ENCODE peak calls at places on chromosomes 16 and 17, in five cellular contexts. One of them, this sample, is unnamed.

GRCh38 chr16:22006636-22007035 is 1.3 kb upstream of the MOSMO start:
- DNase-seq in tibial nerve: no peak
- DNase-seq in thoracic aorta: no peak
- DNase-seq in HFFc6: no peak
- DNase-seq in GM20000: no peak
- DNase-seq in this sample: no peak

GRCh38 chr17:5580367-5580766 is 3.9 kb downstream of the NLRP1 start:
- DNase-seq in thoracic aorta: no peak
- DNase-seq in HFFc6: no peak
- DNase-seq in tibial nerve: no peak
- DNase-seq in GM20000: no peak
- DNase-seq in this sample: no peak

GRCh38 chr17:27602721-27603445 is 28.1 kb upstream of the LGALS9 start:
- DNase-seq in GM20000: peak; percentile 92
- DNase-seq in thoracic aorta: peak; percentile 41
- DNase-seq in tibial nerve: peak; percentile 88
- DNase-seq in HFFc6: peak; percentile 58
- DNase-seq in this sample: peak; percentile 88

GRCh38 chr17:70483624-70484023 is 314.3 kb downstream of the KCNJ2 start:
- DNase-seq in GM20000: no peak
- DNase-seq in thoracic aorta: no peak
- DNase-seq in HFFc6: no peak
- DNase-seq in tibial nerve: no peak
- DNase-seq in this sample: no peak

GRCh38 chr17:43367588-43368242 is 31.1 kb upstream of the ARL4D start:
- DNase-seq in HFFc6: peak; percentile 100
- DNase-seq in GM20000: peak; percentile 60
- DNase-seq in tibial nerve: no peak
- DNase-seq in thoracic aorta: no peak
- DNase-seq in this sample: no peak

GRCh38 chr17:29124931-29125270 is 55.3 kb downstream of the MYO18A start:
- DNase-seq in HFFc6: no peak
- DNase-seq in tibial nerve: no peak
- DNase-seq in GM20000: no peak
- DNase-seq in thoracic aorta: no peak
- DNase-seq in this sample: no peak

GRCh38 chr16:4200781-4201137 is 41.1 kb downstream of the SRL start:
- DNase-seq in HFFc6: peak; percentile 55
- DNase-seq in tibial nerve: no peak
- DNase-seq in GM20000: no peak
- DNase-seq in thoracic aorta: no peak
- DNase-seq in this sample: no peak

GRCh38 chr17:81681672-81682071 is 1.9 kb downstream of the ARL16 start:
- DNase-seq in GM20000: no peak
- DNase-seq in tibial nerve: no peak
- DNase-seq in HFFc6: no peak
- DNase-seq in thoracic aorta: no peak
- DNase-seq in this sample: no peak

GRCh38 chr17:48835971-48836370 is 5.1 kb downstream of the CALCOCO2 start:
- DNase-seq in GM20000: no peak
- DNase-seq in thoracic aorta: no peak
- DNase-seq in tibial nerve: no peak
- DNase-seq in HFFc6: no peak
- DNase-seq in this sample: no peak

GRCh38 chr17:61168506-61168905 is 231.1 kb upstream of the TBX2 start:
- DNase-seq in thoracic aorta: no peak
- DNase-seq in GM20000: no peak
- DNase-seq in tibial nerve: no peak
- DNase-seq in HFFc6: no peak
- DNase-seq in this sample: no peak

GRCh38 chr16:23587726-23588125 is 8.4 kb downstream of the NDUFAB1 start:
- DNase-seq in HFFc6: peak; percentile 92
- DNase-seq in GM20000: no peak
- DNase-seq in thoracic aorta: no peak
- DNase-seq in tibial nerve: no peak
- DNase-seq in this sample: no peak

GRCh38 chr16:4142268-4142667 is 26.0 kb upstream of the ADCY9 start:
- DNase-seq in thoracic aorta: no peak
- DNase-seq in HFFc6: no peak
- DNase-seq in GM20000: no peak
- DNase-seq in tibial nerve: no peak
- DNase-seq in this sample: no peak

GRCh38 chr16:70402916-70403659 is 35.8 kb downstream of the ST3GAL2 start:
- DNase-seq in HFFc6: no peak
- DNase-seq in tibial nerve: no peak
- DNase-seq in thoracic aorta: no peak
- DNase-seq in GM20000: no peak
- DNase-seq in this sample: no peak

GRCh38 chr16:57601801-57602478 is 26.5 kb upstream of the ADGRG1 start:
- DNase-seq in thoracic aorta: no peak
- DNase-seq in GM20000: peak; percentile 63
- DNase-seq in tibial nerve: no peak
- DNase-seq in HFFc6: no peak
- DNase-seq in this sample: no peak

GRCh38 chr17:1486802-1487695 is 5.4 kb downstream of the MYO1C start:
- DNase-seq in GM20000: peak; percentile 86
- DNase-seq in tibial nerve: peak; percentile 73
- DNase-seq in thoracic aorta: peak; percentile 62
- DNase-seq in HFFc6: peak; percentile 52
- DNase-seq in this sample: peak; percentile 84

GRCh38 chr17:44220211-44221071 is 966 bp upstream of the UBTF start:
- DNase-seq in GM20000: peak; percentile 82
- DNase-seq in thoracic aorta: no peak
- DNase-seq in HFFc6: no peak
- DNase-seq in tibial nerve: no peak
- DNase-seq in this sample: peak; percentile 35

GRCh38 chr16:24986512-24987303 is 28.5 kb downstream of the ARHGAP17 start:
- DNase-seq in HFFc6: peak; percentile 85
- DNase-seq in GM20000: no peak
- DNase-seq in thoracic aorta: no peak
- DNase-seq in tibial nerve: peak; percentile 54
- DNase-seq in this sample: no peak

GRCh38 chr17:48720263-48721008 is 1.9 kb downstream of the PRAC1 start:
- DNase-seq in tibial nerve: no peak
- DNase-seq in HFFc6: no peak
- DNase-seq in GM20000: no peak
- DNase-seq in thoracic aorta: no peak
- DNase-seq in this sample: no peak

GRCh38 chr17:36643086-36643685 is 41.8 kb downstream of the MRM1 start:
- DNase-seq in GM20000: no peak
- DNase-seq in tibial nerve: no peak
- DNase-seq in thoracic aorta: no peak
- DNase-seq in HFFc6: no peak
- DNase-seq in this sample: no peak

GRCh38 chr16:66472961-66473610 is 46.0 kb downstream of the BEAN1 start:
- DNase-seq in GM20000: no peak
- DNase-seq in HFFc6: no peak
- DNase-seq in tibial nerve: no peak
- DNase-seq in thoracic aorta: no peak
- DNase-seq in this sample: no peak

GRCh38 chr17:64070213-64070612 is 49.8 kb upstream of the ICAM2 start:
- DNase-seq in HFFc6: no peak
- DNase-seq in thoracic aorta: no peak
- DNase-seq in GM20000: no peak
- DNase-seq in tibial nerve: no peak
- DNase-seq in this sample: no peak

GRCh38 chr17:32487460-32488176 is 825 bp downstream of the CDK5R1 start:
- DNase-seq in GM20000: peak; percentile 73
- DNase-seq in thoracic aorta: no peak
- DNase-seq in HFFc6: no peak
- DNase-seq in tibial nerve: no peak
- DNase-seq in this sample: peak; percentile 47

GRCh38 chr16:3609895-3610697 is 1.3 kb downstream of the SLX4 start:
- DNase-seq in thoracic aorta: no peak
- DNase-seq in HFFc6: no peak
- DNase-seq in tibial nerve: no peak
- DNase-seq in GM20000: no peak
- DNase-seq in this sample: no peak

DNA sequence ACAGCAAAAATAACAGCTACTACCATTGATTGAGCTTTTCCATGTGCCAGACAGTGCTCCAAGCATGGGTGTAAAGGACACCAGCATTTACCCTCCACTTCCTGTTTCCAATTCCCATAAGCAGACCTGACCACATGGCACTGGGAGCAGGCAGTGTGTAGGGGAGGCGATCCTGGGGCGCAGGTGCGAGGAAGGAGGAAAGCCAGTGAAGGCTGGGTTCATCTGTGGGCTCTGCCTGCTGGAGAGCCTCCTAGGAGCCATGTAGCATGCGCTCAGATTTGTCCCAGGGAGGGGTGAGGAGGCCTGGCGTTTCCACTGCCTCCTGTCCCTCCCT is 56.7 kb downstream of the SNX20 start:
- DNase-seq in tibial nerve: no peak
- DNase-seq in HFFc6: no peak
- DNase-seq in thoracic aorta: no peak
- DNase-seq in GM20000: no peak
- DNase-seq in this sample: no peak
- TF ChIP-seq CTCF in tibial nerve: no peak
- TF ChIP-seq CTCF in HFFc6: no peak
- TF ChIP-seq CTCF in thoracic aorta: no peak
- TF ChIP-seq CTCF in GM20000: no peak
- TF ChIP-seq CTCF in this sample: no peak

GRCh38 chr17:51435641-51436091 is 175.3 kb downstream of the UTP18 start:
- DNase-seq in HFFc6: no peak
- DNase-seq in GM20000: peak; percentile 25
- DNase-seq in thoracic aorta: no peak
- DNase-seq in tibial nerve: peak; percentile 17
- DNase-seq in this sample: peak; percentile 82
- TF ChIP-seq CTCF in HFFc6: peak; percentile 36
- TF ChIP-seq CTCF in GM20000: peak; percentile 17
- TF ChIP-seq CTCF in thoracic aorta: no peak
- TF ChIP-seq CTCF in tibial nerve: peak; percentile 12
- TF ChIP-seq CTCF in this sample: peak; percentile 68

GRCh38 chr16:88116121-88116900 is 165.1 kb downstream of the BANP start:
- DNase-seq in thoracic aorta: no peak
- DNase-seq in GM20000: no peak
- DNase-seq in tibial nerve: no peak
- DNase-seq in HFFc6: no peak
- DNase-seq in this sample: no peak

GRCh38 chr16:88108762-88109161 is 157.5 kb downstream of the BANP start:
- DNase-seq in HFFc6: no peak
- DNase-seq in tibial nerve: no peak
- DNase-seq in GM20000: no peak
- DNase-seq in thoracic aorta: no peak
- DNase-seq in this sample: no peak

GRCh38 chr16:88118376-88118775 is 167.1 kb downstream of the BANP start:
- DNase-seq in HFFc6: no peak
- DNase-seq in GM20000: no peak
- DNase-seq in thoracic aorta: no peak
- DNase-seq in tibial nerve: no peak
- DNase-seq in this sample: no peak

GRCh38 chr16:88113545-88114045 is 162.4 kb downstream of the BANP start:
- DNase-seq in HFFc6: no peak
- DNase-seq in GM20000: no peak
- DNase-seq in thoracic aorta: no peak
- DNase-seq in tibial nerve: no peak
- DNase-seq in this sample: no peak
- TF ChIP-seq CTCF in HFFc6: no peak
- TF ChIP-seq CTCF in GM20000: no peak
- TF ChIP-seq CTCF in thoracic aorta: no peak
- TF ChIP-seq CTCF in tibial nerve: no peak
- TF ChIP-seq CTCF in this sample: no peak

GRCh38 chr16:58678716-58679115 is 5.9 kb downstream of the SLC38A7 start:
- DNase-seq in HFFc6: peak; percentile 71
- DNase-seq in GM20000: no peak
- DNase-seq in thoracic aorta: no peak
- DNase-seq in tibial nerve: no peak
- DNase-seq in this sample: no peak
- TF ChIP-seq CTCF in HFFc6: peak; percentile 69
- TF ChIP-seq CTCF in GM20000: no peak
- TF ChIP-seq CTCF in thoracic aorta: peak; percentile 49
- TF ChIP-seq CTCF in tibial nerve: no peak
- TF ChIP-seq CTCF in this sample: no peak

DNA sequence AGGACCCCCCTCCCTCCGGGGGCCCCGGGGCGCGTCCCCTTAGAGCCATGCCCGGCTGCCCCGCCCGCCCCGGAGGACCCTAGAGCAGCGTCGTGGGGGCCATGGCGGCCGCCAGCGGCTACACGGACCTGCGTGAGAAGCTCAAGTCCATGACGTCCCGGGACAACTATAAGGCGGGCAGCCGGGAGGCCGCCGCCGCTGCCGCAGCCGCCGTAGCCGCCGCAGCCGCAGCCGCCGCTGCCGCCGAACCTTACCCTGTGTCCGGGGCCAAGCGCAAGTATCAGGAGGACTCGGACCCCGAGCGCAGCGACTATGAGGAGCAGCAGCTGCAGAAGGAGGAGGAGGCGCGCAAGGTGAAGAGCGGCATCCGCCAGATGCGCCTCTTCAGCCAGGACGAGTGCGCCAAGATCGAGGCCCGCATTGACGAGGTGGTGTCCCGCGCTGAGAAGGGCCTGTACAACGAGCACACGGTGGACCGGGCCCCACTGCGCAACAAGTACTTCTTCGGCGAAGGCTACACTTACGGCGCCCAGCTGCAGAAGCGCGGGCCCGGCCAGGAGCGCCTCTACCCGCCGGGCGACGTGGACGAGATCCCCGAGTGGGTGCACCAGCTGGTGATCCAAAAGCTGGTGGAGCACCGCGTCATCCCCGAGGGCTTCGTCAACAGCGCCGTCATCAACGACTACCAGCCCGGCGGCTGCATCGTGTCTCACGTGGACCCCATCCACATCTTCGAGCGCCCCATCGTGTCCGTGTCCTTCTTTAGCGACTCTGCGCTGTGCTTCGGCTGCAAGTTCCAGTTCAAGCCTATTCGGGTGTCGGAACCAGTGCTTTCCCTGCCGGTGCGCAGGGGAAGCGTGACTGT is 747 bp downstream of the ALKBH5 start:
- DNase-seq in GM20000: peak; percentile 66
- DNase-seq in thoracic aorta: peak; percentile 19
- DNase-seq in tibial nerve: peak; percentile 22
- DNase-seq in HFFc6: peak; percentile 33
- DNase-seq in this sample: peak; percentile 46
- TF ChIP-seq CTCF in GM20000: peak; percentile 1
- TF ChIP-seq CTCF in thoracic aorta: no peak
- TF ChIP-seq CTCF in tibial nerve: no peak
- TF ChIP-seq CTCF in HFFc6: no peak
- TF ChIP-seq CTCF in this sample: no peak

GRCh38 chr17:46783031-46783593 is 35.4 kb downstream of the WNT3 start:
- DNase-seq in GM20000: no peak
- DNase-seq in HFFc6: no peak
- DNase-seq in tibial nerve: no peak
- DNase-seq in thoracic aorta: no peak
- DNase-seq in this sample: no peak

GRCh38 chr17:46780003-46780373 is 38.5 kb downstream of the WNT3 start:
- DNase-seq in tibial nerve: no peak
- DNase-seq in HFFc6: no peak
- DNase-seq in thoracic aorta: no peak
- DNase-seq in GM20000: no peak
- DNase-seq in this sample: no peak

GRCh38 chr17:46777943-46778915 is 40.3 kb downstream of the WNT3 start:
- DNase-seq in tibial nerve: no peak
- DNase-seq in thoracic aorta: no peak
- DNase-seq in GM20000: no peak
- DNase-seq in HFFc6: no peak
- DNase-seq in this sample: no peak

GRCh38 chr17:46785696-46786095 is 32.8 kb downstream of the WNT3 start:
- DNase-seq in HFFc6: no peak
- DNase-seq in GM20000: no peak
- DNase-seq in tibial nerve: no peak
- DNase-seq in thoracic aorta: no peak
- DNase-seq in this sample: no peak

GRCh38 chr17:46782250-46782953 is 36.1 kb downstream of the WNT3 start:
- DNase-seq in tibial nerve: no peak
- DNase-seq in GM20000: peak; percentile 69
- DNase-seq in HFFc6: peak; percentile 43
- DNase-seq in thoracic aorta: no peak
- DNase-seq in this sample: no peak
- TF ChIP-seq CTCF in tibial nerve: peak; percentile 22
- TF ChIP-seq CTCF in GM20000: peak; percentile 52
- TF ChIP-seq CTCF in HFFc6: peak; percentile 84
- TF ChIP-seq CTCF in thoracic aorta: no peak
- TF ChIP-seq CTCF in this sample: no peak